ENCODE peak calls at places on chromosome 2, in six cellular contexts. One of them, this sample, is unnamed. For H4K20me1 and H3K27me3, the result is how much of the 10 kb centered on the place peaks cover.

GRCh38 chr2:141957827-141958440 is 172.9 kb downstream of the LRP1B start:
- DNase-seq in mammary epithelial cell: no peak
- DNase-seq in HepG2: no peak
- DNase-seq in GM23338: no peak
- DNase-seq in astrocyte: peak
- DNase-seq in GM23248: peak
- DNase-seq in this sample: no peak

GRCh38 chr2:72134408-72134996 is 13.2 kb downstream of the CYP26B1 start:
- DNase-seq in mammary epithelial cell: no peak
- DNase-seq in HepG2: no peak
- DNase-seq in GM23338: no peak
- DNase-seq in astrocyte: no peak
- DNase-seq in GM23248: no peak
- DNase-seq in this sample: no peak

GRCh38 chr2:71782323-71782722 is 329.0 kb downstream of the DYSF start:
- DNase-seq in mammary epithelial cell: no peak
- DNase-seq in HepG2: no peak
- DNase-seq in GM23338: no peak
- DNase-seq in astrocyte: no peak
- DNase-seq in GM23248: no peak
- DNase-seq in this sample: no peak

GRCh38 chr2:235976956-235977355 is 191.2 kb downstream of the GBX2 start:
- DNase-seq in mammary epithelial cell: no peak
- DNase-seq in HepG2: no peak
- DNase-seq in GM23338: no peak
- DNase-seq in astrocyte: no peak
- DNase-seq in GM23248: no peak
- DNase-seq in this sample: no peak

GRCh38 chr2:26492749-26493515 is 15.0 kb upstream of the OTOF start:
- DNase-seq in mammary epithelial cell: no peak
- DNase-seq in HepG2: no peak
- DNase-seq in GM23338: no peak
- DNase-seq in astrocyte: no peak
- DNase-seq in GM23248: no peak
- DNase-seq in this sample: peak

GRCh38 chr2:111139637-111140317 is 19.1 kb downstream of the BCL2L11 start:
- DNase-seq in mammary epithelial cell: peak
- DNase-seq in HepG2: no peak
- DNase-seq in GM23338: no peak
- DNase-seq in astrocyte: no peak
- DNase-seq in GM23248: peak
- DNase-seq in this sample: peak

GRCh38 chr2:174771631-174772491 is 7.6 kb upstream of the CHRNA1 start:
- DNase-seq in mammary epithelial cell: peak
- DNase-seq in HepG2: peak
- DNase-seq in GM23338: peak
- DNase-seq in astrocyte: peak
- DNase-seq in GM23248: peak
- DNase-seq in this sample: peak

GRCh38 chr2:235230809-235231601 is 262.8 kb upstream of the AGAP1 start:
- DNase-seq in mammary epithelial cell: no peak
- DNase-seq in HepG2: no peak
- DNase-seq in GM23338: no peak
- DNase-seq in astrocyte: peak
- DNase-seq in GM23248: peak
- DNase-seq in this sample: no peak

GRCh38 chr2:224781400-224781799 is 65.2 kb upstream of the CCDC195 start:
- DNase-seq in mammary epithelial cell: no peak
- DNase-seq in HepG2: no peak
- DNase-seq in GM23338: no peak
- DNase-seq in astrocyte: no peak
- DNase-seq in GM23248: no peak
- DNase-seq in this sample: no peak

GRCh38 chr2:150133623-150134022 is 353.8 kb downstream of the RND3 start:
- DNase-seq in mammary epithelial cell: peak
- DNase-seq in HepG2: peak
- DNase-seq in GM23338: no peak
- DNase-seq in astrocyte: peak
- DNase-seq in GM23248: peak
- DNase-seq in this sample: no peak
- H2AFZ ChIP-seq in mammary epithelial cell: no peak
- H2AFZ ChIP-seq in HepG2: no peak
- H2AFZ ChIP-seq in GM23338: no peak
- H2AFZ ChIP-seq in astrocyte: no peak
- H2AFZ ChIP-seq in GM23248: no peak
- H2AFZ ChIP-seq in this sample: no peak

GRCh38 chr2:45986509-45986908 is 310.7 kb upstream of the EPAS1 start:
- DNase-seq in mammary epithelial cell: no peak
- DNase-seq in HepG2: no peak
- DNase-seq in GM23338: no peak
- DNase-seq in astrocyte: no peak
- DNase-seq in GM23248: no peak
- DNase-seq in this sample: no peak
- H4K20me1 ChIP-seq in mammary epithelial cell: under half
- H4K20me1 ChIP-seq in HepG2: under half
- H4K20me1 ChIP-seq in GM23338: under half
- H4K20me1 ChIP-seq in astrocyte: under half
- H4K20me1 ChIP-seq in GM23248: under half
- H4K20me1 ChIP-seq in this sample: under half

DNA sequence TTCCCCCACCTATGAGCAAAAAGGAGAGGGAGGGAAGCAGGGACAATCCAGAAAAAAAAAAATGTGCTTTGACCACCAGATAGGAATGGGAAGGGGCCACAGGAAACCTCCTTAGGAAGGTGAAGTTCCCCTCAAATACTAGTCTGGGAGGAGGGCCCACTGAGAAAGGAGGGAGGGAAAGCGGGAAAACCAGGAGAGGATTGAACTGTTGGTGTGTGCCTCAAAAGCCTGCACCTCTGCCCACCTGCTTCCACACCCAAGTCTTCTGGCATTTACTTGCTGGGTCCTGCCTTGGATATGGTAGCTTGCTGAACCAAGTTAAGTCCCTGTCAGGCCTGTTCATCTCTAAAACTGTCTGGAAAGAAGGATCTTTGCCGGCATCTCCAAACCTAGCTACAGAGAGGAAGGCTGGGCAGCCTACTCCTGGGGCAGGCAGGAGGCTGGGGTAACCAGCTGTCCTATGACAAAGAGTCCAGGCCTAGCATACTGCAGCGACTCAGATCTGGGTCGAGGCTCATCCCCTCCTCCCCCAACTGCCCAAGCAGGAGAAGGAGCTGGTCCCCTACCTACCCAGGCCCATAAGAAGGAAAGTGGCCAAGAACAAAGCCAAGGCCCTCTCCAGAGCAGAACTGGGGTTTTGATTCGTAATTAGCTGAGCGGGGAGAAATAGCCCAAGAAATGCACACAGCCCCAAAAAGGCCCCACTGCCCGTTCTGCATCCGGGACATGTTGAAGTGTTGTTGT is 3.0 kb downstream of the EN1 start:
- DNase-seq in mammary epithelial cell: no peak
- DNase-seq in HepG2: no peak
- DNase-seq in GM23338: peak
- DNase-seq in astrocyte: no peak
- DNase-seq in GM23248: peak
- DNase-seq in this sample: no peak
- H3K27me3 ChIP-seq in mammary epithelial cell: half or more
- H3K27me3 ChIP-seq in HepG2: half or more
- H3K27me3 ChIP-seq in GM23338: half or more
- H3K27me3 ChIP-seq in astrocyte: half or more
- H3K27me3 ChIP-seq in GM23248: under half
- H3K27me3 ChIP-seq in this sample: under half

GRCh38 chr2:27498975-27499374 is 2.3 kb downstream of the GCKR start:
- DNase-seq in mammary epithelial cell: no peak
- DNase-seq in HepG2: no peak
- DNase-seq in GM23338: no peak
- DNase-seq in astrocyte: no peak
- DNase-seq in GM23248: no peak
- DNase-seq in this sample: no peak

GRCh38 chr2:27494944-27495554 is at the start of gene FNDC4:
- DNase-seq in mammary epithelial cell: no peak
- DNase-seq in HepG2: no peak
- DNase-seq in GM23338: peak
- DNase-seq in astrocyte: no peak
- DNase-seq in GM23248: peak
- DNase-seq in this sample: no peak

GRCh38 chr2:27495840-27496356 is 741 bp upstream of the GCKR start:
- DNase-seq in mammary epithelial cell: no peak
- DNase-seq in HepG2: peak
- DNase-seq in GM23338: no peak
- DNase-seq in astrocyte: no peak
- DNase-seq in GM23248: no peak
- DNase-seq in this sample: no peak

GRCh38 chr2:27496357-27497287 is at the start of gene GCKR:
- DNase-seq in mammary epithelial cell: peak
- DNase-seq in HepG2: peak
- DNase-seq in GM23338: no peak
- DNase-seq in astrocyte: peak
- DNase-seq in GM23248: peak
- DNase-seq in this sample: no peak

DNA sequence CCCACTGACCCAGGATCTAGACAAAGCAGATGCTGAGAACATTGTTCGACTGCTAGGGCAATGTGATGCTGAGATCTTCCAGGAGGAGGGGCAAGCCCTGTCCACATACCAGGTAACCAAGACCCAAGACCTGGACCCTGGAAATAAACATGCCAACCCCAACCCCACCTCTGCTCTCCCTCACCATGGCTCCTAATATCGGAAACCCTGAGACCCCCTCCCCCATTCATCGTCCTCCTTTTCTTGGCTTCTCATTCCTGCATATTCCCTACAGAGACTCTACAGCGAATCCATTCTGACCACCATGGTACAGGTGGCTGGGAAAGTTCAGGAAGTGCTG is 619 bp downstream of the GCKR start:
- DNase-seq in mammary epithelial cell: no peak
- DNase-seq in HepG2: no peak
- DNase-seq in GM23338: no peak
- DNase-seq in astrocyte: no peak
- DNase-seq in GM23248: no peak
- DNase-seq in this sample: no peak
- H2AFZ ChIP-seq in mammary epithelial cell: peak
- H2AFZ ChIP-seq in HepG2: peak
- H2AFZ ChIP-seq in GM23338: peak
- H2AFZ ChIP-seq in astrocyte: no peak
- H2AFZ ChIP-seq in GM23248: peak
- H2AFZ ChIP-seq in this sample: no peak

DNA sequence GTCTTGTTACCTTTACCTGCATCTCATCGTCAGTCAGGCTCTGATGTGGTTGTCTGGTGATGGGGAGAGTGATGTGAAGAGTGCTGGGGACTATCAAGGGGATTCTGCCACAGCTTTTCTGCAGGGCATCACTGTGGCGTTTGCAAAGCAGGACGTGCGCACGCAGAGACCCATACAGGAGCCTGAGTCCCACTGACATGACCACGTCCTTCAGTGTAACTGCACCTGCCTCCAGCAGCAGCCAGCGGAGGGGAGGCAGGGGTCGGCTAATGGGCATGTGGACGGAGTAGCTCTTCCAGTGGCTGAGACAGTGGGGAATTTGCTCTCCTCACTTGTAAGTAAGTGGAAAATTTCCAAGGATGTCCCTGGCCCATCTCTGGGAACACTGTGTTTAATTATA is 6.5 kb downstream of the ALKAL2 start:
- DNase-seq in mammary epithelial cell: no peak
- DNase-seq in HepG2: no peak
- DNase-seq in GM23338: no peak
- DNase-seq in astrocyte: no peak
- DNase-seq in GM23248: no peak
- DNase-seq in this sample: no peak
- H4K20me1 ChIP-seq in mammary epithelial cell: under half
- H4K20me1 ChIP-seq in HepG2: under half
- H4K20me1 ChIP-seq in GM23338: under half
- H4K20me1 ChIP-seq in astrocyte: under half
- H4K20me1 ChIP-seq in GM23248: under half
- H4K20me1 ChIP-seq in this sample: under half

DNA sequence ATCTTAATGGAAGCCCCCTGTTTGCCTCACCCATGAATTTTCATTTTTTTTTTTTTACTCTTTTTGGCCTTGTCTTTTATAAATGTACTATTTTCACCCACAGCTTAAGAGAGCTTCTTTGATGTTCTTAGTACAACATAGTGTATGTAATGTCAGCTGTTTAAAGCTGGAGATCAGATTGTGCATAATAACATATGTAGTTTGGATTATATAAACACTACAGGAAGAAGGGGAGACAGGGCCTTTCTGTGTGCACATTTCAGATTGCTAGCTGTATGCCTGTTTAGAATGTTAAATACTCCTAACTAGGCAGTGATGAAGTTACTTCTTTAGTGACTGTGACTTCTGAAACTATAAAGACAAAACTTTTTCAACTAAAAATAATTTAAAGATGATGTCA is 2.1 kb upstream of the TANC1 start:
- DNase-seq in mammary epithelial cell: no peak
- DNase-seq in HepG2: no peak
- DNase-seq in GM23338: no peak
- DNase-seq in astrocyte: no peak
- DNase-seq in GM23248: no peak
- DNase-seq in this sample: no peak
- H3K27me3 ChIP-seq in mammary epithelial cell: under half
- H3K27me3 ChIP-seq in HepG2: under half
- H3K27me3 ChIP-seq in GM23338: under half
- H3K27me3 ChIP-seq in astrocyte: under half
- H3K27me3 ChIP-seq in GM23248: under half
- H3K27me3 ChIP-seq in this sample: under half

DNA sequence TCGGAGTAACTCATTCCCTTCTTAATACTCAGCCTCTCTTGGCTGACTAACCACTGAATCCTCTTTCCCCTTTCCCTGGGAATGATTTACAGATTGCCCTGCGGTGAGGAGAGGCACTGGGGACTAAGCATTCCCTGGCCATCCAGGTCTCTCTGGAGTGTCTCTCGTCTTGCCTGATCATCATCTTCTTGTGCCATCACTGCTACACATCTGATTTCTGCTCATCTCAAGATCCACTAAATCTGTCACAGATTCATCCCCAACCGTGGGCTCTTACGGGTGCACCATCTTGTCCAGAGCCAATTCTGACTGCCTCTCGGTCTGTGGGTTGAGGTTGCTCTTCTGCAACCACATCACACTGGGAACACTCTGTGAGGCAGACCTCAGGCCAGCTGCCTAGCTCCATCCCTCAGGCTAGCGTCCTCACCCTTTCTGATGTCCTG is 12.0 kb downstream of the SFTPB start:
- DNase-seq in mammary epithelial cell: no peak
- DNase-seq in HepG2: no peak
- DNase-seq in GM23338: no peak
- DNase-seq in astrocyte: peak
- DNase-seq in GM23248: peak
- DNase-seq in this sample: no peak
- H2AFZ ChIP-seq in mammary epithelial cell: no peak
- H2AFZ ChIP-seq in HepG2: no peak
- H2AFZ ChIP-seq in GM23338: no peak
- H2AFZ ChIP-seq in astrocyte: no peak
- H2AFZ ChIP-seq in GM23248: no peak
- H2AFZ ChIP-seq in this sample: no peak

GRCh38 chr2:171158036-171158789 is 2.5 kb downstream of the TLK1 start:
- DNase-seq in mammary epithelial cell: no peak
- DNase-seq in HepG2: no peak
- DNase-seq in GM23338: no peak
- DNase-seq in astrocyte: no peak
- DNase-seq in GM23248: no peak
- DNase-seq in this sample: no peak
- H4K20me1 ChIP-seq in mammary epithelial cell: under half
- H4K20me1 ChIP-seq in HepG2: half or more
- H4K20me1 ChIP-seq in GM23338: under half
- H4K20me1 ChIP-seq in astrocyte: half or more
- H4K20me1 ChIP-seq in GM23248: under half
- H4K20me1 ChIP-seq in this sample: under half

This sample was measured in Karpas-422.